ENCODE peak calls at places on chromosomes 13 and 19, in four cellular contexts. K, L, G and F are unnamed samples.

GRCh38 chr19:3656073-3656746 is 29.6 kb upstream of the CACTIN start:
- DNase-seq in K (no peak), L (no peak), G (no peak), F (no peak)

GRCh38 chr19:35484637-35485036 is 5.6 kb downstream of the KRTDAP start:
- DNase-seq in K (no peak), L (peak), G (no peak), F (no peak)

GRCh38 chr19:50333235-50333736 is 4.1 kb upstream of the KCNC3 start:
- DNase-seq in K (peak), L (peak), G (peak), F (peak)

GRCh38 chr13:71015021-71015420 is 852.0 kb downstream of the DACH1 start:
- DNase-seq in K (no peak), L (no peak), G (no peak), F (no peak)

GRCh38 chr13:21872795-21873194 is 201.9 kb downstream of the FGF9 start:
- DNase-seq in K (no peak), L (no peak), G (no peak), F (no peak)

GRCh38 chr13:36778083-36778671 is 40.8 kb upstream of the RFXAP start:
- DNase-seq in K (peak), L (peak), G (no peak), F (no peak)

GRCh38 chr19:11848594-11849263 is at the start of gene ZNF439:
- DNase-seq in K (peak), L (peak), G (peak), F (peak)

GRCh38 chr13:28805193-28805819 is 14.8 kb upstream of the MTUS2 start:
- DNase-seq in K (no peak), L (no peak), G (peak), F (peak)

GRCh38 chr19:1076951-1077350 is 10.0 kb downstream of the ARHGAP45 start:
- DNase-seq in K (no peak), L (peak), G (no peak), F (no peak)

GRCh38 chr19:3111586-3112247 is 17.6 kb downstream of the GNA11 start:
- DNase-seq in K (no peak), L (no peak), G (no peak), F (no peak)

GRCh38 chr19:3284759-3285646 is 60.5 kb downstream of the CELF5 start:
- DNase-seq in K (peak), L (no peak), G (peak), F (peak)

GRCh38 chr13:47463726-47464125 is 537.3 kb downstream of the SUCLA2 start:
- DNase-seq in K (no peak), L (no peak), G (no peak), F (no peak)

GRCh38 chr19:10797541-10798256 is 38.3 kb downstream of the TMED1 start:
- DNase-seq in K (no peak), L (peak), G (no peak), F (peak)

GRCh38 chr13:29594310-29594709 is 1.2 kb downstream of the SLC7A1 start:
- DNase-seq in K (peak), L (peak), G (no peak), F (peak)

GRCh38 chr19:34480971-34481821 is at the start of gene WTIP:
- DNase-seq in K (peak), L (no peak), G (no peak), F (peak)

GRCh38 chr13:90105276-90105675 is 1242.2 kb upstream of the MIR17HG start:
- DNase-seq in K (no peak), L (no peak), G (no peak), F (no peak)

GRCh38 chr13:99086149-99086868 is 108.4 kb upstream of the DOCK9 start:
- DNase-seq in K (no peak), L (no peak), G (peak), F (peak)

GRCh38 chr13:21486322-21486721 is 27.2 kb upstream of the ZDHHC20 start:
- DNase-seq in K (no peak), L (no peak), G (no peak), F (no peak)

GRCh38 chr19:53867225-53868090 is at the start of gene MYADM:
- DNase-seq in K (peak), L (peak), G (peak), F (peak)

GRCh38 chr13:20769091-20769490 is 4.7 kb downstream of the EEF1AKMT1 start:
- DNase-seq in K (no peak), L (no peak), G (no peak), F (no peak)

GRCh38 chr19:13033244-13033643 is 38.0 kb downstream of the NFIX start:
- DNase-seq in K (no peak), L (no peak), G (no peak), F (no peak)

GRCh38 chr19:4914736-4915501 is 5.6 kb downstream of the UHRF1 start:
- DNase-seq in K (no peak), L (no peak), G (peak), F (no peak)

GRCh38 chr13:34321986-34322385 is 504.0 kb downstream of the RFC3 start:
- DNase-seq in K (no peak), L (no peak), G (no peak), F (no peak)

GRCh38 chr19:33379151-33379829 is 5.8 kb downstream of the CEBPG start:
- DNase-seq in K (no peak), L (no peak), G (no peak), F (no peak)

GRCh38 chr19:38806371-38806770 is 6.4 kb downstream of the LGALS4 start:
- DNase-seq in K (no peak), L (no peak), G (peak), F (no peak)

GRCh38 chr13:95355491-95355890 is 54.2 kb upstream of the ABCC4 start:
- DNase-seq in K (no peak), L (no peak), G (no peak), F (no peak)

GRCh38 chr19:49856574-49857021 is 5.6 kb downstream of the PTOV1 start:
- DNase-seq in K (no peak), L (no peak), G (no peak), F (peak)

GRCh38 chr19:17680235-17680722 is 7.9 kb downstream of the UNC13A start:
- DNase-seq in K (no peak), L (peak), G (peak), F (no peak)

GRCh38 chr19:43723588-43723987 is 7.7 kb downstream of the IRGC start:
- DNase-seq in K (no peak), L (no peak), G (no peak), F (no peak)

GRCh38 chr13:66835040-66835628 is 395.0 kb downstream of the PCDH9 start:
- DNase-seq in K (peak), L (no peak), G (peak), F (peak)

GRCh38 chr19:10952809-10953208 is 8.0 kb upstream of the SMARCA4 start:
- DNase-seq in K (no peak), L (no peak), G (no peak), F (no peak)

GRCh38 chr13:73220966-73221720 is 162.3 kb downstream of the KLF5 start:
- DNase-seq in K (no peak), L (no peak), G (no peak), F (no peak)

GRCh38 chr13:26486550-26486949 is 70.9 kb upstream of the WASF3 start:
- DNase-seq in K (no peak), L (no peak), G (no peak), F (no peak)

GRCh38 chr13:51914137-51914493 is 52.3 kb downstream of the CCDC70 start:
- DNase-seq in K (no peak), L (no peak), G (no peak), F (no peak)
- TF ChIP-seq NFIC in K (no peak), L (no peak), G (no peak), F (no peak)

DNA sequence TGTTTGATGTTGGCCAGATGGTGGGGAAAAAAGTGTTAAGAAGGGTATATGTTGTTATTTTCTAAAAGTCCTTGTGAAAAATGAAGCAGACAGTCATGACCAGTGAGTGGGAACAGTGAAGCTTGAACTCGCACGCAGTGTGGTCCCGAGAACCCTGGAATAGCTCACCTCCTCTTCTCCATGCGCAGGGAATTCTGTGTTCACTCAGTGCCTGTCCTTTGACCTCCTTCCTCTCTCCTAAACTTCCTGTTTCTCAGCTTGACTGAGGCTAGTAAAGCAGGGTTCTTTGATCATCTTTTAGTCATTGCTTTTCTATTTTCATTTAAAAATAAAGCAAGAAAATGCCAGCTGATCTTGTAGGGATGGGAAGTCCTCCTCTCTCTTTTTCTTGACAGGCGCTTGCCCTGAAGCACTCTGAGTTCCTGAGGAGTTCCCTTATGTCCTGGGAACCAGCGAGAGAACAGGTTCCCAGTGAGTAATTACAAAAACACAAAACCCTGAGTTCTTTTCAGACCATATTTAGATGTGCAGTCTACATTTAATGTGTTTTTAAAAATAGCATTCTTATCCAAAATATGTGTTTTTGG is 62.8 kb downstream of the ARHGEF7 start:
- DNase-seq in K (no peak), L (no peak), G (no peak), F (no peak)
- TF ChIP-seq EP300 in K (no peak), L (no peak), G (no peak), F (no peak)

GRCh38 chr13:40236566-40237168 is 429.8 kb downstream of the FOXO1 start:
- DNase-seq in K (no peak), L (no peak), G (no peak), F (no peak)

GRCh38 chr13:40238761-40239160 is 427.7 kb downstream of the FOXO1 start:
- DNase-seq in K (no peak), L (no peak), G (no peak), F (no peak)

GRCh38 chr13:40233731-40234195 is 432.7 kb downstream of the FOXO1 start:
- DNase-seq in K (no peak), L (no peak), G (no peak), F (no peak)

GRCh38 chr13:40232321-40232720 is 434.1 kb downstream of the FOXO1 start:
- DNase-seq in K (no peak), L (no peak), G (no peak), F (no peak)

GRCh38 chr13:40235160-40235796 is 431.2 kb downstream of the FOXO1 start:
- DNase-seq in K (no peak), L (no peak), G (no peak), F (no peak)
- TF ChIP-seq NFIC in K (no peak), L (no peak), G (no peak), F (no peak)

DNA sequence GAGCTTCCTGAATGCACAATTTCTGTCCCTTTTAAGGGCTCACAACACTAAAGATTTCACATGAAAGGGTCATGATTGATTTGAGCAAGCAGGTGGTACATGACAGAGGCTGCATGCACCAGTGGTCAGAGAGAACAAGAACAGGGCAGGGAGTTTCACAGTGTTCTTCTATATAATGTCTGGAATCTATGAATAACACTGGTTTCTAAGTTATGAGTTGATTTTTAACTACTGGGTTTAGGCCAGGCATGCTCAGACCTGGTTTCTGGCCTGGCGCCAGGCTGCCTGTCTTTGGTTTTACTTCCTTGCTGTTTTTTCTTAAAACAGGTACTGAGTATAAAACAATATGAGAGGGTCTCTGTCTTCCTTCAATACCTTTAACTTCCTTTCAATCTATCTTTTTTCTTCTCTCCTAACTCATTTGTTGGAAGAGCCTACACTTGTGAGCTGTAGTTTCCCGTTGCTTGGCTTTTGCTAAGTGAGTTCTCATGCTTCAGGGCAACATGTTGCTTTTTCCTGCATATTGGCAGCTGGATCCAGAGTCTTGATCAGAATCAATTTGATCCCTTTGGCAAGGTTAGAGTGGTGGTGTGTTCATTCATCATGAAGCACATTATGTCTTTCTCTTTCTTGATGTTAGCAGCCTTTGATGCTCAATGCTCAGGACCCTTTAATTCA is 38.5 kb upstream of the FGF14 start:
- DNase-seq in K (no peak), L (peak), G (no peak), F (no peak)
- TF ChIP-seq EP300 in K (no peak), L (no peak), G (no peak), F (no peak)

GRCh38 chr19:47019431-47020041 is at the start of gene NPAS1:
- DNase-seq in K (no peak), L (no peak), G (peak), F (peak)
- TF ChIP-seq NFIC in K (no peak), L (no peak), G (no peak), F (no peak)

GRCh38 chr13:97566907-97567306 is 132.9 kb downstream of the RAP2A start:
- DNase-seq in K (no peak), L (no peak), G (peak), F (no peak)

GRCh38 chr13:97562962-97563361 is 129.0 kb downstream of the RAP2A start:
- DNase-seq in K (no peak), L (no peak), G (no peak), F (no peak)

GRCh38 chr13:97564929-97565328 is 131.0 kb downstream of the RAP2A start:
- DNase-seq in K (no peak), L (no peak), G (no peak), F (no peak)

GRCh38 chr13:97568850-97569249 is 134.9 kb downstream of the RAP2A start:
- DNase-seq in K (no peak), L (no peak), G (no peak), F (no peak)

GRCh38 chr13:97567510-97568243 is 133.7 kb downstream of the RAP2A start:
- DNase-seq in K (peak), L (peak), G (no peak), F (no peak)
- TF ChIP-seq EP300 in K (no peak), L (no peak), G (no peak), F (no peak)

GRCh38 chr13:113813749-113814434 is 50.0 kb downstream of the GAS6 start:
- DNase-seq in K (no peak), L (no peak), G (no peak), F (no peak)

GRCh38 chr13:113816248-113816924 is 47.5 kb downstream of the GAS6 start:
- DNase-seq in K (no peak), L (no peak), G (no peak), F (no peak)

GRCh38 chr13:113814435-113814821 is 49.4 kb downstream of the GAS6 start:
- DNase-seq in K (no peak), L (no peak), G (no peak), F (no peak)

GRCh38 chr13:113816925-113817859 is 46.7 kb downstream of the GAS6 start:
- DNase-seq in K (peak), L (no peak), G (peak), F (peak)

DNA sequence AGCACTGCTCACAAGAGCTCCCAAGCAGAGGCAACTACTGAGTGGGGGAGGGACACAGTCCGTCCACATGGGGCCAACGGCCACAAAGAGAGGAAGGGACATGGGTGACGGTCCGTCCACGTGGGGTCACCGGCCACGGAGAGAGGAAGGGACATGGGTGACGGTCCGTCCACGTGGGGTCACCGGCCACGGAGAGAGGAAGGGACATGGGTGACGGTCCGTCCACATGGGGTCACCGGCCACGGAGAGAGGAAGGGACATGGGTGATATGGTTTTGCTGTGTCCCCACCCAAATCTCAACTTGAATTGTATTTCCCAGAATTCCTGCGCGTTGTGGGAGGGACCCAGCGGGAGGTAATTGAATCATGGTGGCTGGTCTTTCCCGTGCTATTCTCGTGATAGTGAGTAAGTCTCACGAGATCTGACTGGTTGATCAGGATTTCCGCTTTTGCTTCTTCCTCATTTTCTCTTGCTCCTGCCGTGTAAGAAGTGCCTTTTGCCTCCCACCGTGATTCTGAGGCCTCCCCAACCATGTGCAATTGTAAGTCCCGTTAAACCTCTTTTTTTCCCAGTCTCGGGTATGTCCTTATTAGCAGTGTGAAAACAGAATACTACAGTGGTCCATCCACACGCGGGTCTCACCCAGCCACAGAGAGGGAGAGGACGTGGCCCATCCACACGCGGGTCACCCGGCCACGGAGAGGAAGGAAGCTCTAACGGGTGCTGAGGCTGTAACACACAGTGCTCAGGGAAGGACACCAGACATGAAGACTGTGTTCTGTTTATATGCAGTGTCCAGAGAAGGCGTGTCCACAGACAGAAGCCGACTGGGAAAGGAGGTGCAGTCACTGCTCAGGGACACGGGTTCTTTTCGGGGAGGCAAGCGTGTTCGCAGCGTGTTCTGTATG is 48.5 kb downstream of the GAS6 start:
- DNase-seq in K (no peak), L (peak), G (no peak), F (no peak)
- TF ChIP-seq NFIC in K (no peak), L (no peak), G (no peak), F (no peak)

GRCh38 chr13:45104294-45104693 is 16.0 kb upstream of the GTF2F2 start:
- DNase-seq in K (no peak), L (no peak), G (no peak), F (no peak)
- TF ChIP-seq EP300 in K (no peak), L (no peak), G (no peak), F (no peak)